ENCODE peak calls at places on chromosomes 6 and 20, in seven cellular contexts. X, E, H, G, O, M and S are unnamed samples.

GRCh38 chr6:46059608-46060007 is 43.9 kb upstream of the CLIC5 start:
- DNase-seq in X (no peak), E (no peak), H (no peak), G (no peak), O (no peak), M (no peak), S (no peak)

GRCh38 chr6:74091133-74091793 is 395.3 kb downstream of the CD109 start:
- DNase-seq in X (no peak), E (no peak), H (no peak), G (no peak), O (no peak), M (no peak), S (no peak)

GRCh38 chr6:88263591-88263990 is 97.4 kb upstream of the CNR1 start:
- DNase-seq in X (no peak), E (no peak), H (no peak), G (no peak), O (no peak), M (no peak), S (no peak)

GRCh38 chr6:11143394-11144371 is 32.2 kb upstream of the ERVFRD-1 start:
- DNase-seq in X (peak), E (peak), H (peak), G (peak), O (no peak), M (no peak), S (no peak)

GRCh38 chr20:12252793-12253192 is 335.1 kb downstream of the BTBD3 start:
- DNase-seq in X (no peak), E (no peak), H (no peak), G (no peak), O (no peak), M (no peak), S (no peak)

GRCh38 chr20:63103402-63104311 is 96.9 kb upstream of the BHLHE23 start:
- DNase-seq in X (no peak), E (no peak), H (no peak), G (peak), O (no peak), M (no peak), S (no peak)

GRCh38 chr6:137717074-137718073 is 149.7 kb upstream of the TNFAIP3 start:
- DNase-seq in X (no peak), E (no peak), H (no peak), G (no peak), O (no peak), M (no peak), S (no peak)

GRCh38 chr6:117840541-117840983 is 66.5 kb upstream of the SLC35F1 start:
- DNase-seq in X (no peak), E (no peak), H (no peak), G (no peak), O (no peak), M (no peak), S (no peak)

GRCh38 chr20:19317240-19318069 is 105.0 kb downstream of the SLC24A3 start:
- DNase-seq in X (no peak), E (peak), H (no peak), G (no peak), O (no peak), M (no peak), S (no peak)

GRCh38 chr6:52233975-52234823 is 10.1 kb downstream of the IL17F start:
- DNase-seq in X (peak), E (no peak), H (no peak), G (no peak), O (peak), M (no peak), S (no peak)

GRCh38 chr6:105363100-105363754 is 39.7 kb downstream of the PREP start:
- DNase-seq in X (no peak), E (no peak), H (no peak), G (no peak), O (no peak), M (no peak), S (no peak)

GRCh38 chr6:15948930-15949900 is 179.7 kb upstream of the MYLIP start:
- DNase-seq in X (peak), E (no peak), H (no peak), G (no peak), O (peak), M (no peak), S (no peak)

GRCh38 chr6:718345-718744 is 25.4 kb upstream of the EXOC2 start:
- DNase-seq in X (no peak), E (no peak), H (no peak), G (no peak), O (no peak), M (no peak), S (no peak)

GRCh38 chr20:59850018-59850641 is 83.3 kb downstream of the SYCP2 start:
- DNase-seq in X (no peak), E (no peak), H (no peak), G (no peak), O (no peak), M (no peak), S (no peak)

GRCh38 chr20:34389206-34389953 is 26.3 kb downstream of the ITCH start:
- DNase-seq in X (no peak), E (no peak), H (no peak), G (no peak), O (no peak), M (no peak), S (no peak)

GRCh38 chr6:149170564-149171452 is 146.7 kb upstream of the TAB2 start:
- DNase-seq in X (peak), E (no peak), H (no peak), G (peak), O (no peak), M (no peak), S (no peak)

GRCh38 chr6:110414669-110415296 is 592 bp downstream of the DDO start:
- DNase-seq in X (no peak), E (no peak), H (no peak), G (no peak), O (no peak), M (no peak), S (no peak)

GRCh38 chr20:3932277-3933073 is 43.3 kb downstream of the PANK2 start:
- DNase-seq in X (no peak), E (no peak), H (no peak), G (no peak), O (no peak), M (no peak), S (no peak)

GRCh38 chr6:116016846-116017545 is 43.7 kb downstream of the FRK start:
- DNase-seq in X (no peak), E (no peak), H (no peak), G (peak), O (no peak), M (no peak), S (no peak)

DNA sequence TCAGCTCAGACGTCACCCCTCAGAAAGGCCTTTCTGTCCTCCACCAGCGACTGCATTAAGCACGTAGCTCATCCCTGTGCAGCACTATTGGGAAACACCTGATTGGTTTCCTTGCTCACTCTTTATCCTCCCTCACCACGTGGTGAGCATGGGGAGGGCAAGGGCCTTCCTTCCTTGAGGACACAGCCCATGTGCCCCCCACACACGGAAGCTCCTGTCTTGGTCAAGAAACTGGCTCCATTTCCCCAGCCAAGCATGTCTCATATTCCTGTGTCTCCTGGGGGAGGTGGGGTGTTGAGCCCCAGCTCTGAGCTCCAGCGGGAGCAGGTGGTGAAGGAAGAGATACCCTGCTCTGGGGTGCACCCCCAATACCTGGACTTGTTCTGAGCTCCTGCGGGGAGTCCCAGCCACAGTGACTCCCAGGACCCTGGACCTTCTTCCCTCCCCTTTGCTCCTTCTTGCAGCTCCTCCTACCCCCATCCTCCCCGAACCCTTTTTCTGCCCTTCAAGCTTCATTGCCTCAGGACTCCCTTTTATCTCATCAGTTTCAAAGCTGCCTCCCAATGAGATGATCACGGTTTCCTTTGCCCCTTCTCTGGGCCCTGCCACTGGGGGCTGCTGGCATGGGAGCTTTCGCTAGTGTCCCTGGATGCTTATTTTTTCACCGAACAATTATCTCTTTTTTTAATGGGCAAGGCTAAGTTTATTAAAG is 230.1 kb downstream of the TFAP2C start:
- DNase-seq in X (no peak), E (no peak), H (no peak), G (no peak), O (no peak), M (peak), S (no peak)
- H3K27ac ChIP-seq in X (peak), E (no peak), H (no peak), G (no peak), O (no peak), M (peak), S (no peak)

GRCh38 chr20:32236819-32237218 is 29.1 kb downstream of the POFUT1 start:
- DNase-seq in X (no peak), E (no peak), H (no peak), G (no peak), O (no peak), M (no peak), S (no peak)

GRCh38 chr20:32241807-32242206 is 34.1 kb downstream of the POFUT1 start:
- DNase-seq in X (no peak), E (no peak), H (no peak), G (no peak), O (no peak), M (no peak), S (no peak)

GRCh38 chr20:32237419-32237818 is 29.7 kb downstream of the POFUT1 start:
- DNase-seq in X (no peak), E (no peak), H (no peak), G (no peak), O (no peak), M (no peak), S (no peak)

GRCh38 chr20:32238483-32239425 is 31.1 kb downstream of the POFUT1 start:
- DNase-seq in X (no peak), E (no peak), H (no peak), G (no peak), O (no peak), M (no peak), S (no peak)

GRCh38 chr20:32240220-32240619 is 32.5 kb downstream of the POFUT1 start:
- DNase-seq in X (no peak), E (no peak), H (no peak), G (no peak), O (no peak), M (no peak), S (no peak)
- H3K27ac ChIP-seq in X (no peak), E (no peak), H (no peak), G (no peak), O (no peak), M (no peak), S (no peak)

GRCh38 chr20:40686893-40687292 is 2.1 kb downstream of the MAFB start:
- DNase-seq in X (no peak), E (no peak), H (no peak), G (no peak), O (no peak), M (no peak), S (no peak)
- H3K27ac ChIP-seq in X (peak), E (peak), H (peak), G (no peak), O (peak), M (peak), S (no peak)

GRCh38 chr20:49846206-49846807 is 33.7 kb downstream of the SLC9A8 start:
- DNase-seq in X (peak), E (no peak), H (no peak), G (no peak), O (peak), M (no peak), S (no peak)

GRCh38 chr20:49838546-49838945 is 25.9 kb downstream of the SLC9A8 start:
- DNase-seq in X (no peak), E (no peak), H (no peak), G (no peak), O (no peak), M (no peak), S (no peak)

GRCh38 chr20:49843770-49844169 is 31.1 kb downstream of the SLC9A8 start:
- DNase-seq in X (no peak), E (no peak), H (no peak), G (no peak), O (no peak), M (no peak), S (no peak)

DNA sequence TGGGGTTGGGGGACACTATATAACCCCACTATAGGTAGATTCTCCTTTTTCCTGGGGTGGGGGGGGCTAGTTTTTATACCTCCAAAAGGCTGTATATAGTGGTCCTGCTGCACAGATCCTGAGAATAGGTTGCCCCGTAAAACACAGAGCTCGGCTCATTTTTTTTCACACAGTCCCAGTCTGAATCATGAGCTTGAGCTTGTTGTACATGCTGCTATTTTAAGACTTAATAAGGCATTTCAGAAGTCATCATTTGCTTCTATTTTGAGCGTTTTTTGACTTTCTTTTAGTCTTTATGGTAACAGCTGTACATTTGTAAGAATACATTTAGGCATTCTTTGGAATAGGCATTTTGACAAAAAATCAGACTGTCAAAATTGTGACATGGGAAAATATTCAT is 30.5 kb downstream of the SLC9A8 start:
- DNase-seq in X (no peak), E (no peak), H (no peak), G (no peak), O (no peak), M (no peak), S (no peak)
- H3K27ac ChIP-seq in X (no peak), E (no peak), H (no peak), G (no peak), O (no peak), M (no peak), S (no peak)